ENCODE peak calls at places on chromosomes 3 and 15, in eight cellular contexts. J is CD8-positive, alpha-beta T cell; C is stimulated activated CD8-positive, alpha-beta memory T cell treated with anti-CD3 and anti-CD28 coated beads, Interleukin-4, amount 100 ng/mL, for 24 hours; Z is choroid plexus epithelial cell; F is NCI-H1092; I is kidney epithelial cell; K is T-cell; U is sigmoid colon. H is an unnamed sample.
A peak's percentile ranks its signal among the peaks of the same experiment; 100 is the strongest.

GRCh38 chr15:53833134-53833624 is 73.7 kb upstream of the WDR72 start:
- DNase-seq in J (no peak), C (no peak), Z (peak; percentile 31), F (peak; percentile 7), I (no peak), K (no peak), U (peak; percentile 77), H (no peak)

GRCh38 chr3:115595611-115596010 is 27.7 kb upstream of the GAP43 start:
- DNase-seq in J (no peak), C (no peak), Z (peak; percentile 56), F (no peak), I (no peak), K (no peak), U (no peak), H (no peak)

GRCh38 chr3:50605901-50606326 is 5.7 kb downstream of the CISH start:
- DNase-seq in J (no peak), C (no peak), Z (no peak), F (no peak), I (no peak), K (no peak), U (no peak), H (no peak)

GRCh38 chr15:29451201-29451781 is 181.7 kb upstream of the NSMCE3 start:
- DNase-seq in J (no peak), C (no peak), Z (no peak), F (no peak), I (no peak), K (no peak), U (no peak), H (no peak)

GRCh38 chr3:173135059-173135458 is 6.0 kb downstream of the SPATA16 start:
- DNase-seq in J (no peak), C (no peak), Z (peak; percentile 9), F (no peak), I (no peak), K (no peak), U (no peak), H (no peak)

GRCh38 chr3:138890555-138891187 is 55.9 kb upstream of the PIK3CB start:
- DNase-seq in J (no peak), C (no peak), Z (no peak), F (no peak), I (no peak), K (no peak), U (no peak), H (no peak)

GRCh38 chr15:69593981-69594966 is 141.7 kb downstream of the RPLP1 start:
- DNase-seq in J (no peak), C (no peak), Z (peak; percentile 73), F (peak; percentile 97), I (peak; percentile 28), K (no peak), U (peak; percentile 58), H (peak; percentile 95)

GRCh38 chr3:143306419-143306818 is 186.8 kb downstream of the CHST2 start:
- DNase-seq in J (no peak), C (no peak), Z (peak; percentile 35), F (no peak), I (no peak), K (no peak), U (no peak), H (no peak)

GRCh38 chr15:94476681-94477080 is 245.3 kb downstream of the MCTP2 start:
- DNase-seq in J (no peak), C (no peak), Z (no peak), F (no peak), I (no peak), K (no peak), U (no peak), H (no peak)

GRCh38 chr3:48569808-48570450 is 6.3 kb upstream of the UCN2 start:
- DNase-seq in J (no peak), C (no peak), Z (no peak), F (no peak), I (no peak), K (no peak), U (no peak), H (no peak)

GRCh38 chr3:157103280-157103679 is 56.7 kb downstream of the CCNL1 start:
- DNase-seq in J (no peak), C (no peak), Z (no peak), F (no peak), I (no peak), K (no peak), U (no peak), H (no peak)

GRCh38 chr15:84790676-84791075 is 26.5 kb upstream of the ALPK3 start:
- DNase-seq in J (no peak), C (no peak), Z (no peak), F (no peak), I (no peak), K (no peak), U (no peak), H (no peak)

GRCh38 chr3:108239082-108239481 is 16.9 kb upstream of the IFT57 start:
- DNase-seq in J (no peak), C (no peak), Z (no peak), F (no peak), I (no peak), K (no peak), U (no peak), H (no peak)

GRCh38 chr3:170585008-170585936 is 603 bp downstream of the SLC7A14 start:
- DNase-seq in J (no peak), C (no peak), Z (no peak), F (peak; percentile 33), I (no peak), K (no peak), U (no peak), H (no peak)

GRCh38 chr15:29736012-29736744 is 86.1 kb downstream of the TJP1 start:
- DNase-seq in J (no peak), C (no peak), Z (peak; percentile 23), F (no peak), I (no peak), K (no peak), U (no peak), H (no peak)

GRCh38 chr15:30865257-30865656 is 38.5 kb upstream of the FAN1 start:
- DNase-seq in J (no peak), C (no peak), Z (no peak), F (no peak), I (no peak), K (no peak), U (no peak), H (no peak)

GRCh38 chr15:68652141-68652540 is 73.3 kb downstream of the CORO2B start:
- DNase-seq in J (no peak), C (no peak), Z (no peak), F (peak; percentile 53), I (no peak), K (no peak), U (peak; percentile 54), H (peak; percentile 38)

GRCh38 chr3:56411147-56411546 is 57.1 kb downstream of the ERC2 start:
- DNase-seq in J (no peak), C (no peak), Z (no peak), F (no peak), I (no peak), K (no peak), U (no peak), H (no peak)

GRCh38 chr15:70154440-70155347 is 57.0 kb upstream of the TLE3 start:
- DNase-seq in J (no peak), C (no peak), Z (peak; percentile 71), F (no peak), I (no peak), K (no peak), U (peak; percentile 80), H (peak; percentile 32)

GRCh38 chr15:63718590-63719035 is 115.1 kb downstream of the HERC1 start:
- DNase-seq in J (no peak), C (no peak), Z (peak; percentile 88), F (no peak), I (peak; percentile 23), K (no peak), U (no peak), H (no peak)

GRCh38 chr3:142215111-142215510 is 10.3 kb downstream of the GK5 start:
- DNase-seq in J (no peak), C (no peak), Z (peak; percentile 67), F (no peak), I (no peak), K (no peak), U (no peak), H (no peak)

GRCh38 chr3:65888980-65889706 is 149.6 kb downstream of the MAGI1 start:
- DNase-seq in J (no peak), C (no peak), Z (peak; percentile 97), F (no peak), I (peak; percentile 80), K (no peak), U (no peak), H (no peak)

GRCh38 chr3:136624894-136625815 is 127.0 kb downstream of the STAG1 start:
- DNase-seq in J (no peak), C (no peak), Z (peak; percentile 27), F (no peak), I (peak; percentile 88), K (no peak), U (no peak), H (no peak)

GRCh38 chr15:82803793-82804574 is 1.9 kb downstream of the FSD2 start:
- DNase-seq in J (no peak), C (no peak), Z (peak; percentile 30), F (no peak), I (no peak), K (no peak), U (no peak), H (no peak)

GRCh38 chr3:69649713-69650419 is 89.4 kb upstream of the MITF start:
- DNase-seq in J (no peak), C (no peak), Z (peak; percentile 47), F (no peak), I (no peak), K (no peak), U (no peak), H (no peak)

GRCh38 chr3:178233371-178233770 is 302.9 kb upstream of the KCNMB2 start:
- DNase-seq in J (no peak), C (no peak), Z (no peak), F (no peak), I (no peak), K (no peak), U (no peak), H (no peak)

GRCh38 chr3:42033741-42034140 is 57.4 kb upstream of the TRAK1 start:
- DNase-seq in J (no peak), C (no peak), Z (no peak), F (no peak), I (no peak), K (no peak), U (peak; percentile 58), H (no peak)

GRCh38 chr15:34795267-34796081 is at the start of gene ACTC1:
- DNase-seq in J (no peak), C (no peak), Z (peak; percentile 37), F (no peak), I (no peak), K (no peak), U (peak; percentile 72), H (peak; percentile 69)

GRCh38 chr3:126986001-126986400 is 3.1 kb downstream of the PLXNA1 start:
- DNase-seq in J (no peak), C (no peak), Z (peak; percentile 53), F (no peak), I (no peak), K (no peak), U (no peak), H (no peak)

GRCh38 chr3:119600732-119601131 is 3.0 kb downstream of the PLA1A start:
- DNase-seq in J (no peak), C (no peak), Z (no peak), F (no peak), I (no peak), K (no peak), U (no peak), H (peak; percentile 71)

GRCh38 chr3:193902557-193903256 is 233.2 kb upstream of the HES1 start:
- DNase-seq in J (no peak), C (no peak), Z (no peak), F (peak; percentile 41), I (no peak), K (no peak), U (no peak), H (no peak)

GRCh38 chr15:48414015-48414414 is 82.8 kb downstream of the DUT start:
- DNase-seq in J (no peak), C (no peak), Z (peak; percentile 55), F (no peak), I (no peak), K (no peak), U (peak; percentile 79), H (no peak)

GRCh38 chr3:24628523-24629258 is 134.0 kb upstream of the THRB start:
- DNase-seq in J (no peak), C (no peak), Z (peak; percentile 7), F (no peak), I (no peak), K (no peak), U (no peak), H (no peak)

GRCh38 chr3:42868841-42869240 is 6.8 kb downstream of the CYP8B1 start:
- DNase-seq in J (no peak), C (no peak), Z (no peak), F (no peak), I (no peak), K (no peak), U (no peak), H (no peak)

H was measured in upper lobe of right lung.